ENCODE peak calls at places on chromosomes 16 and 17, in five cellular contexts. K is keratinocyte, R is lung, T is adrenal gland, S is left ventricle myocardium inferior. B is an unnamed sample.

GRCh38 chr16:28264656-28265055 is 27.7 kb upstream of the SBK1 start:
- DNase-seq in S (no peak), T (no peak), R (peak; percentile 52), K (no peak), B (no peak)

GRCh38 chr16:29993191-29993902 is 2.1 kb downstream of the HIRIP3 start:
- DNase-seq in S (no peak), K (no peak), R (no peak), T (no peak), B (no peak)

GRCh38 chr17:81387235-81388060 is 7.8 kb upstream of the BAHCC1 start:
- DNase-seq in T (no peak), R (peak; percentile 63), K (no peak), S (peak; percentile 59), B (no peak)

GRCh38 chr17:31536451-31536850 is 145.0 kb downstream of the RAB11FIP4 start:
- DNase-seq in T (no peak), R (no peak), S (no peak), K (no peak), B (no peak)

GRCh38 chr16:11108466-11108805 is 147.6 kb downstream of the SOCS1 start:
- DNase-seq in K (no peak), R (no peak), S (no peak), T (no peak), B (peak; percentile 53)

GRCh38 chr17:82922646-82923045 is 82.8 kb upstream of the ZNF750 start:
- DNase-seq in S (no peak), K (no peak), R (no peak), T (no peak), B (no peak)

GRCh38 chr17:79117905-79118487 is 43.4 kb downstream of the ENGASE start:
- DNase-seq in R (no peak), K (no peak), T (no peak), S (no peak), B (no peak)

GRCh38 chr17:50203086-50203485 is 1.7 kb upstream of the COL1A1 start:
- DNase-seq in R (no peak), K (no peak), S (no peak), T (no peak), B (no peak)

GRCh38 chr16:35685085-35685484 is 2225.7 kb downstream of the TP53TG3F start:
- DNase-seq in R (no peak), T (no peak), K (no peak), S (no peak), B (peak; percentile 11)

GRCh38 chr17:2149934-2150333 is 95.0 kb downstream of the HIC1 start:
- DNase-seq in K (no peak), R (no peak), T (no peak), S (no peak), B (no peak)

GRCh38 chr16:50313596-50314483 is 47.5 kb downstream of the ADCY7 start:
- DNase-seq in K (no peak), S (peak; percentile 74), R (peak; percentile 60), T (no peak), B (peak; percentile 89)

GRCh38 chr17:31830971-31831755 is 27.9 kb downstream of the COPRS start:
- DNase-seq in R (no peak), S (no peak), K (no peak), T (no peak), B (no peak)

GRCh38 chr16:55341681-55342080 is 17.7 kb downstream of the IRX6 start:
- DNase-seq in T (no peak), S (no peak), K (no peak), R (no peak), B (no peak)

GRCh38 chr17:9468937-9469336 is 106.7 kb downstream of the STX8 start:
- DNase-seq in T (no peak), S (no peak), R (no peak), K (no peak), B (no peak)

GRCh38 chr17:34107019-34107418 is 148.1 kb upstream of the CCL2 start:
- DNase-seq in T (no peak), S (no peak), K (no peak), R (no peak), B (no peak)

GRCh38 chr17:35117984-35118383 is 1.7 kb downstream of the RAD51D start:
- DNase-seq in S (no peak), T (no peak), K (no peak), R (no peak), B (no peak)

GRCh38 chr16:74100405-74101316 is 196.0 kb upstream of the PSMD7 start:
- DNase-seq in S (no peak), K (no peak), T (no peak), R (no peak), B (no peak)

GRCh38 chr16:83717308-83717707 is 90.5 kb upstream of the HSBP1 start:
- DNase-seq in T (no peak), S (no peak), R (no peak), K (no peak), B (no peak)

GRCh38 chr16:3734758-3735221 is 17.5 kb upstream of the TRAP1 start:
- DNase-seq in R (no peak), K (no peak), S (no peak), T (no peak), B (peak; percentile 52)

GRCh38 chr16:22255335-22255734 is 41.9 kb upstream of the POLR3E start:
- DNase-seq in T (no peak), R (no peak), S (no peak), K (no peak), B (no peak)

GRCh38 chr16:2455081-2455845 is 4.6 kb upstream of the TEDC2 start:
- DNase-seq in S (no peak), K (no peak), T (no peak), R (no peak), B (no peak)

GRCh38 chr16:3961449-3961849 is 80.9 kb upstream of the CREBBP start:
- DNase-seq in S (no peak), T (no peak), K (no peak), R (no peak), B (no peak)

GRCh38 chr16:10770907-10771306 is 27.3 kb downstream of the NUBP1 start:
- DNase-seq in R (no peak), S (no peak), T (no peak), K (no peak), B (no peak)

GRCh38 chr17:76382803-76383644 is 1.4 kb upstream of the SPHK1 start:
- DNase-seq in K (no peak), S (peak; percentile 58), R (peak; percentile 58), T (no peak), B (no peak)

GRCh38 chr16:27245276-27246231 is 23.0 kb downstream of the NSMCE1 start:
- DNase-seq in S (no peak), T (no peak), R (no peak), K (no peak), B (peak; percentile 71)

GRCh38 chr16:68711421-68712139 is 25.5 kb upstream of the CDH1 start:
- DNase-seq in T (no peak), S (peak; percentile 21), R (no peak), K (no peak), B (no peak)

GRCh38 chr16:1494129-1494640 is 1.0 kb downstream of the TELO2 start:
- DNase-seq in R (no peak), K (no peak), S (peak; percentile 68), T (peak; percentile 61), B (peak; percentile 54)

GRCh38 chr16:86046901-86047300 is 147.9 kb downstream of the IRF8 start:
- DNase-seq in S (no peak), T (no peak), R (no peak), K (no peak), B (no peak)

GRCh38 chr17:50778471-50778870 is 11.2 kb upstream of the ANKRD40CL start:
- DNase-seq in S (no peak), K (no peak), R (no peak), T (no peak), B (no peak)

GRCh38 chr16:68636818-68637217 is 8.3 kb upstream of the CDH3 start:
- DNase-seq in T (no peak), S (no peak), K (no peak), R (no peak), B (no peak)

GRCh38 chr16:86874141-86874540 is 295.8 kb downstream of the FOXL1 start:
- DNase-seq in S (no peak), R (no peak), K (no peak), T (no peak), B (no peak)

GRCh38 chr17:77178050-77178449 is 37.3 kb downstream of the SEC14L1 start:
- DNase-seq in S (no peak), R (no peak), K (no peak), T (no peak), B (no peak)

GRCh38 chr16:8236816-8237215 is 353.5 kb downstream of the TMEM114 start:
- DNase-seq in R (no peak), S (no peak), K (no peak), T (no peak), B (no peak)
- H3K4me1 ChIP-seq in R (no peaks in the 10 kb centered on the region), S (no peaks in the 10 kb centered on the region), K (no peaks in the 10 kb centered on the region), T (no peaks in the 10 kb centered on the region), B (no peaks in the 10 kb centered on the region)

GRCh38 chr16:76222087-76222486 is 55.1 kb upstream of the CNTNAP4 start:
- DNase-seq in R (no peak), S (no peak), T (no peak), K (no peak), B (no peak)
- TF ChIP-seq CTCF in R (no peak), S (no peak), T (no peak), K (no peak), B (no peak)

GRCh38 chr17:28970879-28971278 is 19.6 kb upstream of the PHF12 start:
- DNase-seq in S (no peak), R (no peak), T (no peak), K (no peak), B (peak; percentile 47)
- H3K4me1 ChIP-seq in S (peaks cover 82% of the 10 kb centered on the region), R (peaks cover 8% of the 10 kb centered on the region), T (no peaks in the 10 kb centered on the region), K (no peaks in the 10 kb centered on the region), B (no peaks in the 10 kb centered on the region)

GRCh38 chr16:66324785-66325184 is 41.7 kb upstream of the CDH5 start:
- DNase-seq in S (no peak), T (no peak), R (no peak), K (no peak), B (no peak)
- TF ChIP-seq CTCF in S (no peak), T (no peak), R (no peak), K (peak; percentile 35), B (no peak)

B was measured in tibial artery.